ENCODE peak calls at places on chromosomes 7 and 10, in seven cellular contexts. U is lung, Z is ascending aorta, I is cardiac muscle cell, A is HL-60, J is heart right ventricle, M is mammary epithelial cell. K is an unnamed sample.

GRCh38 chr7:116122972-116123595 is 87.3 kb upstream of the TES start:
- DNase-seq in U (no peak), Z (no peak), I (peak), A (peak), J (no peak), M (peak), K (peak)

GRCh38 chr10:58590152-58590551 is 77.5 kb downstream of the BICC1 start:
- DNase-seq in U (no peak), Z (no peak), I (peak), A (no peak), J (peak), M (peak), K (peak)

GRCh38 chr10:59454289-59454919 is 92.1 kb upstream of the FAM13C start:
- DNase-seq in U (no peak), Z (no peak), I (no peak), A (no peak), J (no peak), M (no peak), K (no peak)

GRCh38 chr7:130024390-130024789 is 26.8 kb downstream of the ZC3HC1 start:
- DNase-seq in U (no peak), Z (no peak), I (peak), A (no peak), J (no peak), M (no peak), K (no peak)

GRCh38 chr10:132113766-132114365 is 48.1 kb downstream of the JAKMIP3 start:
- DNase-seq in U (no peak), Z (no peak), I (no peak), A (no peak), J (no peak), M (no peak), K (no peak)

GRCh38 chr7:133551471-133551870 is 298.6 kb downstream of the EXOC4 start:
- DNase-seq in U (no peak), Z (no peak), I (no peak), A (no peak), J (no peak), M (no peak), K (no peak)

GRCh38 chr10:13869295-13869664 is 282.5 kb downstream of the PRPF18 start:
- DNase-seq in U (no peak), Z (no peak), I (no peak), A (no peak), J (no peak), M (no peak), K (no peak)

GRCh38 chr7:122299935-122300606 is 4.5 kb downstream of the FEZF1 start:
- DNase-seq in U (no peak), Z (no peak), I (no peak), A (no peak), J (no peak), M (no peak), K (no peak)

GRCh38 chr10:91590142-91590903 is 42.5 kb downstream of the PPP1R3C start:
- DNase-seq in U (no peak), Z (no peak), I (peak), A (no peak), J (peak), M (peak), K (peak)

GRCh38 chr10:74433993-74434392 is 283.0 kb downstream of the ADK start:
- DNase-seq in U (no peak), Z (no peak), I (peak), A (no peak), J (no peak), M (no peak), K (no peak)

GRCh38 chr7:122040147-122040546 is 103.9 kb downstream of the AASS start:
- DNase-seq in U (no peak), Z (no peak), I (no peak), A (no peak), J (no peak), M (no peak), K (no peak)

GRCh38 chr10:100759331-100759730 is 13.9 kb downstream of the PAX2 start:
- DNase-seq in U (no peak), Z (no peak), I (no peak), A (no peak), J (no peak), M (no peak), K (no peak)
- TF ChIP-seq CTCF in U (no peak), Z (no peak), I (no peak), A (no peak), J (no peak), M (no peak), K (no peak)

DNA sequence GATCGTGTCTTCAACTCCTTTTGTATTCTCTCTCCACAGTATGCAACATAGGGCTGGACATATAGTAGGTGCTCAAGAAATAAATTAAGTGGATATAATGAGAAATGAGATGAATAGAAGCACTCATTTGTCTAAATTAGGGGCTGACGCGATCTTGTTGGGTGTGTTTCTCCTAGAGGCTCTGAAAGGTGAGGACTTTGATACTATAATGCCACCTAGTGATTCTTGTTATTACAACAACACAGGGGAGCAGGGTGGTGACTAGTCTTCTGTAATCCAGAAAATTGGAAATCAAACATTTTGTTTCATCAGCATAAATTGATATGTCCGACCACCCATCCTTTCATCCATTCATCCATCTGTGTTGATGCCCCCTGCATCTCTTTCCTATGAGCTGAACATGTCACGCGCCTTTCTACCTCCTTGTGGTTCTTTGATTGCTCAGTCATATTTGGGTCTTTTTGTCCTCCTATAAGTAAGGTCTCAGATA is 3.4 kb upstream of the CFAP58 start:
- DNase-seq in U (no peak), Z (no peak), I (peak), A (peak), J (peak), M (peak), K (no peak)
- H3K4me3 ChIP-seq in U (no peak), Z (peak), I (no peak), A (no peak), J (peak), M (peak), K (no peak)

GRCh38 chr7:143383642-143383957 is 2.5 kb downstream of the ZYX start:
- DNase-seq in U (no peak), Z (no peak), I (peak), A (no peak), J (no peak), M (peak), K (no peak)

GRCh38 chr7:143381427-143382125 is 431 bp downstream of the ZYX start:
- DNase-seq in U (peak), Z (no peak), I (peak), A (no peak), J (peak), M (peak), K (peak)

GRCh38 chr7:143382126-143382790 is 1.1 kb downstream of the ZYX start:
- DNase-seq in U (no peak), Z (no peak), I (peak), A (no peak), J (no peak), M (no peak), K (no peak)

GRCh38 chr7:143384148-143384547 is 3.0 kb downstream of the ZYX start:
- DNase-seq in U (no peak), Z (no peak), I (peak), A (peak), J (no peak), M (no peak), K (no peak)

DNA sequence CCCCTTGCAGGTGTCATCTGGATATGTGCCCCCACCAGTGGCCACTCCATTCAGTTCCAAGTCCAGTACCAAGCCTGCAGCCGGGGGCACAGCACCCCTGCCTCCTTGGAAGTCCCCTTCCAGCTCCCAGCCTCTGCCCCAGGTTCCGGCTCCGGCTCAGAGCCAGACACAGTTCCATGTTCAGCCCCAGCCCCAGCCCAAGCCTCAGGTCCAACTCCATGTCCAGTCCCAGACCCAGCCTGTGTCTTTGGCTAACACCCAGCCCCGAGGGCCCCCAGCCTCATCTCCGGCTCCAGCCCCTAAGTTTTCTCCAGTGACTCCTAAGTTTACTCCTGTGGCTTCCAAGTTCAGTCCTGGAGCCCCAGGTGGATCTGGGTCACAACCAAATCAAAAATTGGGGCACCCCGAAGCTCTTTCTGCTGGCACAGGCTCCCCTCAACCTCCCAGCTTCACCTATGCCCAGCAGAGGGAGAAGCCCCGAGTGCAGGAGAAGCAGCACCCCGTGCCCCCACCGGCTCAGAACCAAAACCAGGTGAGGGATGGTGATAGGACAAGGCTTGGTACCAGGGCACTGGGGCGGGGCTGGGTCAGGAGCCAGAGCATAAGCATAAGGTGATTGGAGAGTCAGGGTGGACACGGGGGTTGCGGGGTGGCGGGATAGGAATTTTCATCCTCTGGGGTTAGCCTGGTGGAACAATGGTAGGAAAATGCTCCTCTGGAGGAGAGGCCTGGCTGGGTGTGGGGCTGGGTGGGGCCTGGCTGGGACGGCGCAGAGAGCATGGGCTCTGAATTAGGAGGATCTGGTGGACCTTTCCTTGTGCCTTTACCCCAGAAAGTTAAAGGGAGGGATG is 1.9 kb downstream of the ZYX start:
- DNase-seq in U (no peak), Z (no peak), I (peak), A (no peak), J (no peak), M (no peak), K (no peak)
- TF ChIP-seq CTCF in U (no peak), Z (no peak), I (no peak), A (no peak), J (no peak), M (no peak), K (no peak)

GRCh38 chr10:7406712-7407333 is 4.0 kb downstream of the SFMBT2 start:
- DNase-seq in U (no peak), Z (no peak), I (peak), A (no peak), J (peak), M (no peak), K (no peak)

GRCh38 chr10:7408494-7409044 is 2.3 kb downstream of the SFMBT2 start:
- DNase-seq in U (peak), Z (no peak), I (peak), A (peak), J (peak), M (peak), K (no peak)

GRCh38 chr10:7409045-7409731 is 1.6 kb downstream of the SFMBT2 start:
- DNase-seq in U (no peak), Z (no peak), I (peak), A (peak), J (peak), M (no peak), K (no peak)

GRCh38 chr10:7408003-7408493 is 2.8 kb downstream of the SFMBT2 start:
- DNase-seq in U (peak), Z (no peak), I (peak), A (no peak), J (peak), M (no peak), K (no peak)

DNA sequence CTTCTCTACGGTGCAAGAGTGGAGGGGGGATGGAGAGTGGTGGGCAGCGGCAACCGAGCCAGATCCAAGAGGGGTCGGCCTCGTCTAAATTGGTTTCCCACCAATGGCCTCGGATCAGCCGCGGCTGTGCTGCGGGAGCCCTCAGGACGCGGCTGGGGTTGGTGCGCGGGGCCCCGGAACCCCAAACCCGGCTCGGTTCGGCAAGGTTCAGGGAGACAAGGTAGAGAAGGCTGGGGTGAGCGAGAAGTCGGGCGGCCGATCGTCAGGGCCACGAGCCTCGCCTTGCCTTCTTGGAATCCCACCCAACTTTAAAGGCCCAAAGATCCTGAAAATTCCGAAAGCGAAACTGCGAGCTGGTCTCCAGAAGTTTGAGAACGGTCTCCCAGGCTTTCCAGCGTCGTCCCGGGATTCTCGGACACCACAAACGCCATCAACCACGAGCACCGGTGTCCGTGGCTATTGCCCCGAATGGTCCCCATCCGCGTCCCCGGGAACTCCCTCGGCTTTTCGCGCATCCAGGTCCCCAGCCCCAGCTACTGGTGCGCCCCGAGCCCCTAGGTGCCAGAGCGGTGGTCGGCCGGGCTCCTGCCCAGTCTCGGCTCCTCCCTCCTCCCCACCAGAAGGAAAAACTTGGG is 3.3 kb downstream of the SFMBT2 start:
- DNase-seq in U (no peak), Z (no peak), I (peak), A (no peak), J (peak), M (no peak), K (no peak)
- H3K4me3 ChIP-seq in U (peak), Z (peak), I (peak), A (peak), J (peak), M (no peak), K (no peak)